ENCODE peak calls at places on chromosomes 16 and 17, in seven cellular contexts. D is AG08396; P is stimulated activated CD4-positive, alpha-beta T cell treated with anti-CD3 and anti-CD28 coated beads, Interleukin-4, amount 100 ng/mL, for 4 hours; H is A549; V is iPS DF 19.7; Z is HT-29; C is substantia nigra. K is an unnamed sample.

GRCh38 chr17:79349506-79350400 is 261.1 kb downstream of the RBFOX3 start:
- DNase-seq in D (no peak), H (no peak), Z (no peak), V (no peak), C (no peak), P (no peak), K (no peak)

GRCh38 chr16:4233431-4233830 is 8.4 kb downstream of the SRL start:
- DNase-seq in H (no peak), P (no peak), V (no peak), D (no peak), C (no peak), Z (no peak), K (no peak)

GRCh38 chr16:21608647-21609328 is 9.4 kb downstream of the METTL9 start:
- DNase-seq in P (no peak), Z (no peak), C (no peak), D (no peak), V (no peak), H (no peak), K (no peak)

GRCh38 chr16:59330030-59330670 is 596.0 kb upstream of the GOT2 start:
- DNase-seq in Z (no peak), D (no peak), H (no peak), C (no peak), P (no peak), V (no peak), K (no peak)

GRCh38 chr17:70168044-70168978 is 1.0 kb upstream of the KCNJ2 start:
- DNase-seq in H (peak), D (peak), Z (peak), C (no peak), P (no peak), V (peak), K (no peak)

GRCh38 chr17:35890774-35891155 is 10.6 kb upstream of the CCL5 start:
- DNase-seq in H (no peak), Z (no peak), V (no peak), C (no peak), D (no peak), P (no peak), K (no peak)

GRCh38 chr16:67655363-67655762 is 4.7 kb downstream of the ACD start:
- DNase-seq in P (no peak), C (no peak), D (no peak), H (no peak), V (no peak), Z (no peak), K (no peak)

GRCh38 chr16:86734559-86735480 is 156.5 kb downstream of the FOXL1 start:
- DNase-seq in P (no peak), V (no peak), C (no peak), H (no peak), Z (no peak), D (no peak), K (no peak)

GRCh38 chr16:23557779-23558330 is 328 bp downstream of the UBFD1 start:
- DNase-seq in D (peak), P (peak), H (no peak), Z (peak), V (no peak), C (no peak), K (no peak)

GRCh38 chr17:58666858-58667267 is 25.0 kb downstream of the TEX14 start:
- DNase-seq in V (no peak), C (peak), Z (peak), D (peak), H (peak), P (no peak), K (no peak)

GRCh38 chr16:31713945-31714898 is 159.4 kb upstream of the ZNF267 start:
- DNase-seq in D (no peak), H (no peak), Z (peak), V (no peak), P (no peak), C (no peak), K (no peak)

GRCh38 chr17:44235583-44235936 is 16.1 kb upstream of the UBTF start:
- DNase-seq in H (no peak), P (no peak), V (no peak), C (no peak), D (no peak), Z (no peak), K (no peak)

GRCh38 chr17:27810902-27811557 is 10.7 kb upstream of the NOS2 start:
- DNase-seq in V (no peak), Z (no peak), C (no peak), P (no peak), D (no peak), H (no peak), K (no peak)

GRCh38 chr16:62041401-62041800 is 5.2 kb upstream of the CDH8 start:
- DNase-seq in P (no peak), V (no peak), H (peak), D (no peak), Z (peak), C (no peak), K (peak)

GRCh38 chr17:53058031-53058430 is 764.7 kb upstream of the KIF2B start:
- DNase-seq in C (no peak), P (no peak), Z (no peak), D (no peak), H (no peak), V (no peak), K (no peak)

GRCh38 chr17:82876602-82877391 is 37.0 kb upstream of the ZNF750 start:
- DNase-seq in P (no peak), V (no peak), H (no peak), C (peak), Z (peak), D (peak), K (peak)

GRCh38 chr17:68195667-68196393 is 52.0 kb upstream of the AMZ2 start:
- DNase-seq in C (no peak), D (no peak), V (no peak), P (no peak), Z (no peak), H (no peak), K (no peak)

GRCh38 chr17:75922963-75923874 is 17.6 kb downstream of the FBF1 start:
- DNase-seq in C (no peak), Z (no peak), D (no peak), H (no peak), P (no peak), V (no peak), K (no peak)

GRCh38 chr17:35871415-35871814 is 2.7 kb upstream of the HEATR9 start:
- DNase-seq in D (no peak), C (no peak), Z (peak), P (no peak), H (no peak), V (peak), K (no peak)

GRCh38 chr16:66872524-66872923 is 7.8 kb upstream of the PDP2 start:
- DNase-seq in P (no peak), V (no peak), C (no peak), D (no peak), H (no peak), Z (no peak), K (no peak)

GRCh38 chr16:53309457-53309856 is 124.8 kb upstream of the RBL2 start:
- DNase-seq in H (no peak), D (no peak), C (no peak), V (no peak), P (no peak), Z (no peak), K (no peak)

GRCh38 chr17:44827863-44828262 is 2.2 kb downstream of the GJC1 start:
- DNase-seq in H (no peak), C (no peak), P (no peak), Z (no peak), D (no peak), V (no peak), K (no peak)

GRCh38 chr17:73710095-73710592 is 65.9 kb upstream of the SDK2 start:
- DNase-seq in H (peak), V (no peak), P (peak), Z (peak), D (peak), C (no peak), K (peak)

GRCh38 chr16:130533-131173 is 7.8 kb downstream of the NPRL3 start:
- DNase-seq in V (no peak), Z (no peak), P (no peak), C (no peak), D (no peak), H (no peak), K (no peak)

GRCh38 chr17:46056800-46057304 is 57.8 kb downstream of the STH start:
- DNase-seq in Z (no peak), V (no peak), P (no peak), H (peak), C (no peak), D (peak), K (no peak)

GRCh38 chr16:77844801-77845200 is 56.4 kb downstream of the VAT1L start:
- DNase-seq in V (no peak), P (no peak), D (no peak), Z (no peak), H (no peak), C (no peak), K (no peak)

GRCh38 chr17:69961488-69962145 is 113.4 kb upstream of the KCNJ16 start:
- DNase-seq in Z (no peak), V (no peak), P (no peak), H (peak), C (no peak), D (peak), K (peak)